ENCODE peak calls at places on chromosome 17, in four cellular contexts. I is WTC11, Q is K562, U is HepG2. W is an unnamed sample.
A peak's percentile ranks its signal among the peaks of the same experiment; 100 is the strongest.

GRCh38 chr17:21033350-21033749 is 9.5 kb downstream of the USP22 start:
- DNase-seq in I (no peak), Q (peak; percentile 39), U (no peak), W (no peak)

GRCh38 chr17:27878776-27879562 is 14.2 kb downstream of the LYRM9 start:
- DNase-seq in I (peak; percentile 24), Q (no peak), U (no peak), W (no peak)

GRCh38 chr17:14768923-14769322 is 468.0 kb downstream of the HS3ST3B1 start:
- DNase-seq in I (no peak), Q (no peak), U (no peak), W (no peak)

GRCh38 chr17:61411114-61411943 is 11.7 kb downstream of the TBX2 start:
- DNase-seq in I (peak; percentile 61), Q (no peak), U (no peak), W (peak; percentile 45)

GRCh38 chr17:38747385-38748328 is 479 bp downstream of the PCGF2 start:
- DNase-seq in I (peak; percentile 64), Q (peak; percentile 61), U (no peak), W (no peak)

GRCh38 chr17:26773189-26774188 is 520.4 kb upstream of the WSB1 start:
- DNase-seq in I (no peak), Q (no peak), U (no peak), W (no peak)

GRCh38 chr17:51869387-51869786 is 289.1 kb downstream of the CA10 start:
- DNase-seq in I (peak; percentile 12), Q (peak; percentile 21), U (peak; percentile 23), W (no peak)

GRCh38 chr17:7307686-7308624 is 527 bp downstream of the EIF5A start:
- DNase-seq in I (peak; percentile 50), Q (peak; percentile 51), U (no peak), W (no peak)

GRCh38 chr17:52828621-52829020 is 670.1 kb upstream of the CA10 start:
- DNase-seq in I (no peak), Q (no peak), U (no peak), W (no peak)

GRCh38 chr17:30526401-30526800 is 49.2 kb downstream of the GOSR1 start:
- DNase-seq in I (no peak), Q (no peak), U (no peak), W (no peak)

GRCh38 chr17:62067165-62068145 is 2.4 kb upstream of the MED13 start:
- DNase-seq in I (peak; percentile 18), Q (no peak), U (no peak), W (no peak)

GRCh38 chr17:64499805-64500486 is 3.1 kb upstream of the POLG2 start:
- DNase-seq in I (no peak), Q (no peak), U (no peak), W (no peak)

GRCh38 chr17:64500487-64500859 is 3.6 kb upstream of the POLG2 start:
- DNase-seq in I (no peak), Q (no peak), U (no peak), W (no peak)

GRCh38 chr17:64496786-64497564 is at the start of gene POLG2:
- DNase-seq in I (peak; percentile 93), Q (peak; percentile 96), U (peak; percentile 92), W (peak; percentile 93)

GRCh38 chr17:64497565-64498035 is 746 bp upstream of the POLG2 start:
- DNase-seq in I (no peak), Q (no peak), U (no peak), W (no peak)

GRCh38 chr17:64498308-64499203 is 1.7 kb upstream of the POLG2 start:
- DNase-seq in I (no peak), Q (no peak), U (no peak), W (no peak)
- TF ChIP-seq ELF4 in I (no peak), Q (no peak), U (no peak), W (no peak)

DNA sequence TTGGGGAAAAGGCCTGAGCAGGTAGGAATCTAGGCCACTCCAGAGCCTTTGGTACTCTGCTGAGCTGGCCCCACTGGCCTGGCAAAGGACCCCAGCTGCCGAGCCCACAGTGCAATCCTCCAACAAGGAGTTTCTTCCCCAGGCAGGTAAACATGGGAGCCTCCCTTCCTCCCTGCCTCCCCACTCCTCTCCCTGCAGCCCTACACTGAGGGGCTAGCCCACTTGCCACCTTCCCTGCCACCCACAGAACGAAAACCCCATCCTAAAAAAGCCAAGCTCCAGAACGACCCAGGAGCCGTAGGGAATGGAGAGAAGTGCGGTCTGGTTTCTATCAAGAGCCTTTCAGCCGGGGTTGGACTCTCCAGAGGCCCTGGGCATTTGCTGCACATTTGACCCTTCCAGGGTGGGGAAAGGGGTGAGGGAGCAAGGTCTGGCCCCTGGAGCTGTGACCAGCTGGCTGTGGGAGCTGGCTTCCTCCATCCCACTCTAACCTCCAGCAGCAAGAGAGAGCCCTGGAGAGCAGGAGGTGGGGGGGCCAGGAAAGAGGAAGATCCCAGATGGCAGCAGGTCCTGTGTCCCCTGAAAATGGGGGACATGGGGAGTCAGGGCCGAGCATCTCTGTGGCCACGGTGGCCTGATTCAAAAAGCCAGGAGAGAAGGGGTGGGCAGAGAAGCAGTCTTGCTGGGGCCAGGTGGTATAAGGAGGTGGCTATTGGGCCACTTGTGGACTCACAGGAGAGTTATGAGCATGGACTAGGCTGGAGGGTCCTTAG is 1.3 kb downstream of the HID1 start:
- DNase-seq in I (no peak), Q (no peak), U (no peak), W (no peak)
- TF ChIP-seq ELF4 in I (no peak), Q (no peak), U (no peak), W (no peak)

GRCh38 chr17:12252442-12252841 is 231.8 kb downstream of the MAP2K4 start:
- DNase-seq in I (no peak), Q (no peak), U (no peak), W (no peak)

GRCh38 chr17:12254460-12254859 is 233.8 kb downstream of the MAP2K4 start:
- DNase-seq in I (no peak), Q (no peak), U (no peak), W (no peak)

GRCh38 chr17:12256380-12256995 is 235.8 kb downstream of the MAP2K4 start:
- DNase-seq in I (no peak), Q (peak; percentile 43), U (peak; percentile 35), W (peak; percentile 37)

GRCh38 chr17:12250973-12251372 is 230.3 kb downstream of the MAP2K4 start:
- DNase-seq in I (no peak), Q (no peak), U (no peak), W (no peak)
- TF ChIP-seq ELF4 in I (no peak), Q (no peak), U (no peak), W (no peak)

GRCh38 chr17:9350083-9350482 is 225.5 kb downstream of the STX8 start:
- DNase-seq in I (no peak), Q (no peak), U (peak; percentile 18), W (no peak)
- TF ChIP-seq ELF4 in I (no peak), Q (no peak), U (no peak), W (no peak)

GRCh38 chr17:1961187-1961586 is 63.9 kb downstream of the RTN4RL1 start:
- DNase-seq in I (peak; percentile 63), Q (no peak), U (no peak), W (peak; percentile 48)
- TF ChIP-seq ELF4 in I (no peak), Q (no peak), U (no peak), W (no peak)

DNA sequence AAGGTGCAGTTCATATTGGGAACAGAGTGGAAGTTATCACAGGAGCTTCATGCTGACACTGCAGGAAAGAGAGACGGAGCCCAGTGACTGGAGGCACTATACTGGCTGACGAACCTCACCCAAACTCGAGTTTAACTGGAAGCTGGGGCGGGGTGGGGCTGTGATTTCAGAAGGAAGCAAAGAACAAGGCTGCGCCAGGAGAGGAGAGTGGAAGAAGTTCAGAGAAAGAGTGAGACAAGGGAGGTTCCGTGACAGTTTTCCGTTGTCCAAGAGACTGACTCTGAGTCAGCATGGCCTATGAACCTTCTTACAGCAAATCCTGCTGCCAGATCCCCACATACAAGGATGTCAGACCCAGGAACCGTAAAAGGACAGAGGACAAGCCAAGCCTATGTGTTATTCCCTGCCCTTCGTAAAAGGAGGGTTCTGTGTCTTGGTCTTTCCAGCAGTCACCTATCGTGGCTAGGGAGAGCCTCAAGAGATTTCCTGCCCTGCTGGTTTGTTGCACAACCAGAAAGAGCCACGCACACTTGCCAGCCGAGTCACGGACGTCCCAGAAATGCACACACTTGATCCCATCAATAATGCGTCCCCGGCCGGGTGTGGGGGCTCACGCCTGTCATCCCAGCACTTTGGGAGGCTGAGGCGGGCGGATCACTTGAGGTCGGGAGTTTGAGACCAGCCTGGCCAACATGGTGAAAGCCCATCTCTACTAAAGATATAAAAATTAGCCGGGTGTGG is 5.1 kb downstream of the PITPNA start:
- DNase-seq in I (no peak), Q (no peak), U (no peak), W (no peak)
- TF ChIP-seq ELF4 in I (no peak), Q (no peak), U (no peak), W (no peak)

W was measured in HEK293T.